ENCODE peak calls at places on chromosomes 13 and 19, in six cellular contexts. P, X, I, W, H and V are unnamed samples.

GRCh38 chr19:29076963-29077362 is 136.0 kb downstream of the UQCRFS1 start:
- DNase-seq in P (no peak), W (peak), X (no peak), I (no peak), H (no peak), V (no peak)

GRCh38 chr19:43872547-43873336 is 45.6 kb downstream of the ZNF283 start:
- DNase-seq in P (no peak), X (no peak), H (no peak), I (no peak), W (no peak), V (peak)

GRCh38 chr19:56811480-56811879 is 29.0 kb downstream of the PEG3 start:
- DNase-seq in W (no peak), H (no peak), I (no peak), P (no peak), X (no peak), V (no peak)

GRCh38 chr13:57045816-57046691 is 94.7 kb upstream of the PRR20A start:
- DNase-seq in I (peak), W (no peak), H (no peak), P (no peak), X (no peak), V (no peak)

GRCh38 chr13:53069800-53070199 is 41.2 kb downstream of the OLFM4 start:
- DNase-seq in W (no peak), P (no peak), H (no peak), X (no peak), I (no peak), V (no peak)

GRCh38 chr13:28410096-28410495 is 84.8 kb downstream of the FLT1 start:
- DNase-seq in P (no peak), I (no peak), H (no peak), W (no peak), X (no peak), V (no peak)

GRCh38 chr19:31356587-31357314 is 7.5 kb upstream of the TSHZ3 start:
- DNase-seq in H (peak), X (no peak), W (no peak), P (peak), I (no peak), V (no peak)

GRCh38 chr13:36834299-36834698 is 15.3 kb downstream of the RFXAP start:
- DNase-seq in P (no peak), H (no peak), I (no peak), W (no peak), X (no peak), V (peak)

GRCh38 chr19:294819-295686 is 3.9 kb upstream of the PLPP2 start:
- DNase-seq in X (no peak), H (peak), P (no peak), W (peak), I (peak), V (peak)

GRCh38 chr19:51148571-51148970 is 6.5 kb downstream of the SIGLEC7 start:
- DNase-seq in X (no peak), H (no peak), P (no peak), I (no peak), W (no peak), V (no peak)

GRCh38 chr13:49303533-49304252 is 56.0 kb downstream of the CDADC1 start:
- DNase-seq in W (no peak), I (no peak), X (no peak), H (no peak), P (no peak), V (no peak)

GRCh38 chr13:29924482-29924884 is 74.1 kb upstream of the UBL3 start:
- DNase-seq in X (no peak), P (no peak), I (no peak), H (no peak), W (no peak), V (peak)

GRCh38 chr13:30422056-30422914 is at the start of gene UBE2L5:
- DNase-seq in H (peak), I (peak), W (peak), X (peak), P (peak), V (peak)

DNA sequence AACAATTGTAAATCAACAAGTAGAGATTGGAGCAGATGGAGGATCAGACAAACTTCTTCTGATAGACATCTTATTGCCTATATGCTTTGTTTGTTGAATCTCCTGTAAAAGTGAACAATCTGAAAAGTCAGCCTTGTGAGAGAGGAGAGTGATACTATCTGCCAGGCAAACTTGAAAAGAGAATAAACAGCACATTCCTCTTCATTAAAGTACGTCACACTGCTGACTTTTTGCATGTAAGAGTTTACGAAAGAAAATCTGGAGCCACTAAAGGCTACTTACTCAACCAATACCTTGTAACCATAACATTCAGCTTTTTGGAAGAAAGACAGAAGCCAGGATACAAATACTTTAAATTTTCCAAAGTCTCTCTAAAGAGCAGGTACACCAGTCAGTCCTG is 42.5 kb downstream of the EDNRB start:
- DNase-seq in X (no peak), H (no peak), P (no peak), I (no peak), W (no peak), V (peak)
- TF ChIP-seq CTCF in X (no peak), H (no peak), P (no peak), I (no peak), W (no peak), V (no peak)

GRCh38 chr19:5339950-5340636 is 519 bp downstream of the PTPRS start:
- DNase-seq in P (no peak), H (no peak), W (no peak), X (peak), I (peak), V (no peak)
- H3K4me3 ChIP-seq in P (peak), H (peak), W (peak), X (peak), I (peak), V (peak)

DNA sequence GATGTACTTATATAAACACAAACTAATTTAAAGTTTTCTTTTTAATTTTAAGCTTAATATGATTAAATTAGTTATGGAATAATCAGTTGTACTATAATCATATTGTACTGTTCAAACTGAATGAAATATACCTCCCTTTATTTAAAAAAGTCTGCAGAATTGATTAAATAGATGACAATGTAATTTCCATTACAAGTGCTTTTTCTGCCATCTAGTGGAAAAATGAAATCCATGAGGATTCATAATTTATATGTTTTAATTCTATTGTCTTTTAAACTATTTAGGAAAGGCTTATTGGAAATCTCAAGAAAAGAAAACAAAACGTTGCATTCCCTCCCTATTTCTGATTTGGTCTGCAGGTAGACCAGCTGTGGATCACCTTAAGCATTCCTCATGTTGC is 30.8 kb downstream of the MZT1 start:
- DNase-seq in H (no peak), W (no peak), I (no peak), P (no peak), X (no peak), V (peak)
- TF ChIP-seq CTCF in H (peak), W (no peak), I (no peak), P (peak), X (peak), V (peak)

GRCh38 chr19:34461375-34462100 is 20.0 kb upstream of the WTIP start:
- DNase-seq in W (peak), I (no peak), X (no peak), H (no peak), P (no peak), V (peak)
- H3K4me3 ChIP-seq in W (no peak), I (no peak), X (no peak), H (no peak), P (no peak), V (no peak)

DNA sequence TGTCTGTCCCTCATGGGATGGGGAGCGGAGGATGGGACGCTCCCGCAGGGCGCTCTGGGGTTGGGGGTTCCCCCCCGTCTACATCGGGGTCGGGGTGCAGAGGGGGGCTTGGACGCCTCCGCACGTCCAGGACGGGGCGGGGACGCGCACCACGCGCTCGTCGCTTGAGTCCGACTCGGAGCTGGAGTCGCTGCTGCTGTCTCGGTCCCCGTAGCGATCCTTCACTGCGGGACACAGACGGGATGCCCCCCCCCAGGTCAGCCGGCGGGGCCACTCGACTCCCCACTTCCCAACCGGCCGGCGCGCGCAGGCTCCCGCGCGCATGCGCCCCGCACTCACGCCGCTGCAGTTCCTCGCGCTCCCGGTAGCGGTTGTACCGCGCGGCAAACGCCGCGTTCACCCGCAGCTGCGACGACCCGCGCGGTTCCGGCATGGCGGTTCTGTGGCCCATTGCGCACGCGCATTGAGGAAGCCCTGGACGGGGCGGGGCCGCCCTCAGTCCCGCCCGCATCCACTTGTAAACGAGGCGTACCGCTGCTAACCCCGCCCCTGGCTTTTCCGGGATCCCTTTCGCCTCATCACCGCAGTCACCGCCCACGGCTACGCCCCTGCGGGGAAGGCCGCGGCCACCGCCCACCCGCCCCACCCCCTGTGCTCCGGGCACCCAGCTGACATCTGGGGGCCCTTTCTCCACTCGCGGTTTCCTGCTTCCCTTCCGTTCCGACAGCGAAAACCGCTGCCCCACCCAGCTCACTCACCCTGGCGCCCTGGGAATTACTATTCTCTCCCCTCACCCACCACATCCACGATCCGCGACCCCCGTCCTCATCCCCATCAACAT is at the start of gene KRI1:
- DNase-seq in I (peak), H (peak), P (peak), X (peak), W (peak), V (peak)
- TF ChIP-seq CTCF in I (peak), H (no peak), P (peak), X (no peak), W (no peak), V (no peak)